ENCODE peak calls at places on chromosomes 7 and 10, in eight cellular contexts. One of them, this sample, is unnamed.

GRCh38 chr10:93440591-93441012 is 41.5 kb downstream of the MYOF start:
- DNase-seq in Peyer's patch: no peak
- DNase-seq in HL-60: no peak
- DNase-seq in mammary epithelial cell: no peak
- DNase-seq in PC-9: no peak
- DNase-seq in RWPE1: no peak
- DNase-seq in CD4-positive, alpha-beta T cell: no peak
- DNase-seq in cardiac muscle cell: no peak
- DNase-seq in this sample: no peak

GRCh38 chr7:90952649-90952991 is 311.6 kb upstream of the FZD1 start:
- DNase-seq in HL-60: no peak
- DNase-seq in CD4-positive, alpha-beta T cell: no peak
- DNase-seq in Peyer's patch: no peak
- DNase-seq in RWPE1: no peak
- DNase-seq in PC-9: no peak
- DNase-seq in mammary epithelial cell: no peak
- DNase-seq in cardiac muscle cell: no peak
- DNase-seq in this sample: no peak

GRCh38 chr10:100518761-100519241 is 860 bp downstream of the SEC31B start:
- DNase-seq in CD4-positive, alpha-beta T cell: peak
- DNase-seq in PC-9: peak
- DNase-seq in cardiac muscle cell: peak
- DNase-seq in mammary epithelial cell: peak
- DNase-seq in RWPE1: peak
- DNase-seq in Peyer's patch: no peak
- DNase-seq in HL-60: peak
- DNase-seq in this sample: no peak

GRCh38 chr10:95496246-95496911 is 64.8 kb downstream of the SORBS1 start:
- DNase-seq in PC-9: no peak
- DNase-seq in cardiac muscle cell: no peak
- DNase-seq in CD4-positive, alpha-beta T cell: no peak
- DNase-seq in Peyer's patch: no peak
- DNase-seq in mammary epithelial cell: no peak
- DNase-seq in HL-60: no peak
- DNase-seq in RWPE1: no peak
- DNase-seq in this sample: no peak

GRCh38 chr10:5945561-5946418 is 31.6 kb downstream of the IL15RA start:
- DNase-seq in mammary epithelial cell: peak
- DNase-seq in cardiac muscle cell: no peak
- DNase-seq in Peyer's patch: no peak
- DNase-seq in RWPE1: peak
- DNase-seq in PC-9: no peak
- DNase-seq in HL-60: peak
- DNase-seq in CD4-positive, alpha-beta T cell: no peak
- DNase-seq in this sample: no peak

GRCh38 chr10:130804281-130804680 is 507.2 kb downstream of the TCERG1L start:
- DNase-seq in mammary epithelial cell: no peak
- DNase-seq in cardiac muscle cell: no peak
- DNase-seq in CD4-positive, alpha-beta T cell: no peak
- DNase-seq in RWPE1: no peak
- DNase-seq in HL-60: no peak
- DNase-seq in PC-9: no peak
- DNase-seq in Peyer's patch: no peak
- DNase-seq in this sample: no peak

GRCh38 chr7:38630720-38631673 is at the start of gene AMPH:
- DNase-seq in PC-9: no peak
- DNase-seq in CD4-positive, alpha-beta T cell: no peak
- DNase-seq in mammary epithelial cell: peak
- DNase-seq in HL-60: no peak
- DNase-seq in RWPE1: no peak
- DNase-seq in cardiac muscle cell: peak
- DNase-seq in Peyer's patch: peak
- DNase-seq in this sample: no peak

GRCh38 chr7:106071356-106071998 is 40.6 kb downstream of the SYPL1 start:
- DNase-seq in RWPE1: peak
- DNase-seq in Peyer's patch: peak
- DNase-seq in cardiac muscle cell: no peak
- DNase-seq in PC-9: peak
- DNase-seq in CD4-positive, alpha-beta T cell: peak
- DNase-seq in HL-60: peak
- DNase-seq in mammary epithelial cell: no peak
- DNase-seq in this sample: peak

GRCh38 chr7:132705146-132705545 is 128.9 kb upstream of the PLXNA4 start:
- DNase-seq in mammary epithelial cell: no peak
- DNase-seq in Peyer's patch: no peak
- DNase-seq in CD4-positive, alpha-beta T cell: no peak
- DNase-seq in cardiac muscle cell: no peak
- DNase-seq in RWPE1: no peak
- DNase-seq in HL-60: peak
- DNase-seq in PC-9: no peak
- DNase-seq in this sample: no peak

GRCh38 chr7:16951483-16952080 is 69.8 kb upstream of the AGR3 start:
- DNase-seq in cardiac muscle cell: no peak
- DNase-seq in mammary epithelial cell: peak
- DNase-seq in Peyer's patch: no peak
- DNase-seq in RWPE1: no peak
- DNase-seq in PC-9: no peak
- DNase-seq in HL-60: no peak
- DNase-seq in CD4-positive, alpha-beta T cell: no peak
- DNase-seq in this sample: no peak

GRCh38 chr7:137801003-137801402 is 45.8 kb downstream of the DGKI start:
- DNase-seq in CD4-positive, alpha-beta T cell: no peak
- DNase-seq in HL-60: no peak
- DNase-seq in Peyer's patch: no peak
- DNase-seq in mammary epithelial cell: peak
- DNase-seq in cardiac muscle cell: no peak
- DNase-seq in RWPE1: peak
- DNase-seq in PC-9: no peak
- DNase-seq in this sample: no peak

GRCh38 chr7:65978891-65979582 is 3.0 kb downstream of the GUSB start:
- DNase-seq in CD4-positive, alpha-beta T cell: no peak
- DNase-seq in RWPE1: no peak
- DNase-seq in HL-60: no peak
- DNase-seq in mammary epithelial cell: no peak
- DNase-seq in cardiac muscle cell: no peak
- DNase-seq in PC-9: no peak
- DNase-seq in Peyer's patch: no peak
- DNase-seq in this sample: no peak

GRCh38 chr10:122475581-122475980 is 14.2 kb downstream of the HTRA1 start:
- DNase-seq in RWPE1: peak
- DNase-seq in Peyer's patch: no peak
- DNase-seq in mammary epithelial cell: no peak
- DNase-seq in PC-9: no peak
- DNase-seq in HL-60: no peak
- DNase-seq in cardiac muscle cell: peak
- DNase-seq in CD4-positive, alpha-beta T cell: no peak
- DNase-seq in this sample: no peak
- H3K27ac ChIP-seq in RWPE1: peak
- H3K27ac ChIP-seq in Peyer's patch: peak
- H3K27ac ChIP-seq in mammary epithelial cell: peak
- H3K27ac ChIP-seq in PC-9: no peak
- H3K27ac ChIP-seq in HL-60: no peak
- H3K27ac ChIP-seq in cardiac muscle cell: peak
- H3K27ac ChIP-seq in CD4-positive, alpha-beta T cell: no peak
- H3K27ac ChIP-seq in this sample: peak

GRCh38 chr7:123715793-123716192 is 33.0 kb downstream of the WASL start:
- DNase-seq in HL-60: no peak
- DNase-seq in cardiac muscle cell: no peak
- DNase-seq in Peyer's patch: no peak
- DNase-seq in PC-9: no peak
- DNase-seq in mammary epithelial cell: no peak
- DNase-seq in CD4-positive, alpha-beta T cell: no peak
- DNase-seq in RWPE1: no peak
- DNase-seq in this sample: no peak
- H3K27ac ChIP-seq in HL-60: no peak
- H3K27ac ChIP-seq in cardiac muscle cell: no peak
- H3K27ac ChIP-seq in Peyer's patch: no peak
- H3K27ac ChIP-seq in PC-9: no peak
- H3K27ac ChIP-seq in mammary epithelial cell: no peak
- H3K27ac ChIP-seq in CD4-positive, alpha-beta T cell: no peak
- H3K27ac ChIP-seq in RWPE1: no peak
- H3K27ac ChIP-seq in this sample: peak

GRCh38 chr10:86955501-86956194 is 1.8 kb downstream of the MMRN2 start:
- DNase-seq in mammary epithelial cell: no peak
- DNase-seq in Peyer's patch: peak
- DNase-seq in HL-60: no peak
- DNase-seq in cardiac muscle cell: no peak
- DNase-seq in RWPE1: no peak
- DNase-seq in CD4-positive, alpha-beta T cell: no peak
- DNase-seq in PC-9: no peak
- DNase-seq in this sample: no peak
- H3K27ac ChIP-seq in mammary epithelial cell: no peak
- H3K27ac ChIP-seq in Peyer's patch: peak
- H3K27ac ChIP-seq in HL-60: no peak
- H3K27ac ChIP-seq in cardiac muscle cell: peak
- H3K27ac ChIP-seq in RWPE1: peak
- H3K27ac ChIP-seq in CD4-positive, alpha-beta T cell: no peak
- H3K27ac ChIP-seq in PC-9: no peak
- H3K27ac ChIP-seq in this sample: no peak

GRCh38 chr7:68688416-68689086 is 909.7 kb upstream of the AUTS2 start:
- DNase-seq in cardiac muscle cell: no peak
- DNase-seq in RWPE1: no peak
- DNase-seq in CD4-positive, alpha-beta T cell: no peak
- DNase-seq in mammary epithelial cell: no peak
- DNase-seq in Peyer's patch: no peak
- DNase-seq in PC-9: no peak
- DNase-seq in HL-60: no peak
- DNase-seq in this sample: no peak
- H3K27ac ChIP-seq in cardiac muscle cell: no peak
- H3K27ac ChIP-seq in RWPE1: no peak
- H3K27ac ChIP-seq in CD4-positive, alpha-beta T cell: no peak
- H3K27ac ChIP-seq in mammary epithelial cell: no peak
- H3K27ac ChIP-seq in Peyer's patch: no peak
- H3K27ac ChIP-seq in PC-9: peak
- H3K27ac ChIP-seq in HL-60: no peak
- H3K27ac ChIP-seq in this sample: no peak

GRCh38 chr10:3782456-3783312 is 2.3 kb downstream of the KLF6 start:
- DNase-seq in HL-60: peak
- DNase-seq in Peyer's patch: peak
- DNase-seq in cardiac muscle cell: peak
- DNase-seq in CD4-positive, alpha-beta T cell: peak
- DNase-seq in PC-9: peak
- DNase-seq in RWPE1: no peak
- DNase-seq in mammary epithelial cell: peak
- DNase-seq in this sample: no peak

GRCh38 chr10:3780056-3780765 is 4.8 kb downstream of the KLF6 start:
- DNase-seq in RWPE1: no peak
- DNase-seq in PC-9: no peak
- DNase-seq in cardiac muscle cell: no peak
- DNase-seq in mammary epithelial cell: peak
- DNase-seq in CD4-positive, alpha-beta T cell: peak
- DNase-seq in HL-60: no peak
- DNase-seq in Peyer's patch: no peak
- DNase-seq in this sample: no peak

GRCh38 chr10:3782099-3782455 is 2.9 kb downstream of the KLF6 start:
- DNase-seq in HL-60: no peak
- DNase-seq in Peyer's patch: no peak
- DNase-seq in RWPE1: no peak
- DNase-seq in CD4-positive, alpha-beta T cell: peak
- DNase-seq in cardiac muscle cell: no peak
- DNase-seq in mammary epithelial cell: no peak
- DNase-seq in PC-9: no peak
- DNase-seq in this sample: no peak

GRCh38 chr10:3780766-3781457 is 4.1 kb downstream of the KLF6 start:
- DNase-seq in cardiac muscle cell: no peak
- DNase-seq in CD4-positive, alpha-beta T cell: peak
- DNase-seq in mammary epithelial cell: peak
- DNase-seq in Peyer's patch: no peak
- DNase-seq in RWPE1: no peak
- DNase-seq in HL-60: no peak
- DNase-seq in PC-9: no peak
- DNase-seq in this sample: no peak

DNA sequence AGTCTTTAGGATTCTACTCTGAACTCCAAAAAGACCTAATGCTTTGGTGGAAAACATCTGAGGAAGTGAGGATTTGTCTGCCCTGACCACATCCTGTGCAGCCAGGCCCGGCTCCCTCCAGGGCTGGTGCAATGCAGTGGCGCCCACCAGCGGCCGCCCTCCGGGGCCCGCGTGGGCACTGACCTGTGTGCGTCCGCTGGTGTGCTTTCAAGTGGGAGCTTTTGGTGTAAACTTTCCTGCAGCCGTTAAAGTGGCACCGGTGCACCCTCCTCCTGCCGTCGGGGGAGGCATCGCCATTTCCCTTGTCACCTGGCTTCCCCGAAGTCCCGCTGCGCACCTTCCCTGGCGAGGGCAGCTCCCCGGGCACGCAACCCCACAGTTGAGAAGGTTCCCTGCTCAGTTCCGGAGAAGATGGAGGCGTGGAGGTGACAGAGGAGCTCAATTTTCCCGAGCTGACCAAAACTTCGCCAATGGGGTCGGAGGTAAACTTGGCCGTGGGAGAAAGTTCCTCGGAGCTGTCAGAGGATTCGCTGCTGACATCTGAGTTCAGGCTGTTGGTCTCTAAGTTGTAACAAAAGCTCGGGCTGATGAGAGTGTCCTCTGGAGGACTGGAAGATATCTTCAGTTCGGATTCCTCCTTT is 3.4 kb downstream of the KLF6 start:
- DNase-seq in CD4-positive, alpha-beta T cell: peak
- DNase-seq in Peyer's patch: no peak
- DNase-seq in HL-60: no peak
- DNase-seq in RWPE1: no peak
- DNase-seq in mammary epithelial cell: peak
- DNase-seq in cardiac muscle cell: no peak
- DNase-seq in PC-9: no peak
- DNase-seq in this sample: no peak
- H3K27ac ChIP-seq in CD4-positive, alpha-beta T cell: peak
- H3K27ac ChIP-seq in Peyer's patch: peak
- H3K27ac ChIP-seq in HL-60: peak
- H3K27ac ChIP-seq in RWPE1: peak
- H3K27ac ChIP-seq in mammary epithelial cell: peak
- H3K27ac ChIP-seq in cardiac muscle cell: no peak
- H3K27ac ChIP-seq in PC-9: peak
- H3K27ac ChIP-seq in this sample: peak

GRCh38 chr7:95026421-95027072 is 119.2 kb downstream of the PPP1R9A start:
- DNase-seq in HL-60: no peak
- DNase-seq in PC-9: no peak
- DNase-seq in RWPE1: no peak
- DNase-seq in mammary epithelial cell: no peak
- DNase-seq in cardiac muscle cell: no peak
- DNase-seq in CD4-positive, alpha-beta T cell: no peak
- DNase-seq in Peyer's patch: no peak
- DNase-seq in this sample: no peak
- H3K27ac ChIP-seq in HL-60: no peak
- H3K27ac ChIP-seq in PC-9: no peak
- H3K27ac ChIP-seq in RWPE1: no peak
- H3K27ac ChIP-seq in mammary epithelial cell: no peak
- H3K27ac ChIP-seq in cardiac muscle cell: no peak
- H3K27ac ChIP-seq in CD4-positive, alpha-beta T cell: no peak
- H3K27ac ChIP-seq in Peyer's patch: no peak
- H3K27ac ChIP-seq in this sample: no peak